ENCODE peak calls at places on chromosomes 12 and 14, in ten cellular contexts. M, O, F, X, J, G, D, P, R and T are unnamed samples.

GRCh38 chr14:21652209-21652808 is 1.3 kb upstream of the OR4E2 start:
- DNase-seq in M (no peak), O (no peak), F (no peak), X (no peak), J (no peak), G (no peak), D (no peak), P (no peak), R (no peak), T (no peak)

GRCh38 chr14:91371990-91372375 is 45.6 kb downstream of the CCDC88C start:
- DNase-seq in M (no peak), O (no peak), F (no peak), X (no peak), J (no peak), G (no peak), D (no peak), P (no peak), R (no peak), T (no peak)

GRCh38 chr12:67469666-67470065 is 178.9 kb upstream of the DYRK2 start:
- DNase-seq in M (no peak), O (no peak), F (no peak), X (no peak), J (no peak), G (no peak), D (no peak), P (no peak), R (no peak), T (no peak)

GRCh38 chr12:12379831-12380730 is 23.2 kb downstream of the BORCS5 start:
- DNase-seq in M (peak; percentile 91), O (no peak), F (no peak), X (peak; percentile 26), J (no peak), G (no peak), D (no peak), P (no peak), R (peak; percentile 54), T (peak; percentile 61)

GRCh38 chr12:55188974-55189556 is 31.8 kb upstream of the OR10A7 start:
- DNase-seq in M (peak; percentile 26), O (peak; percentile 30), F (peak; percentile 60), X (peak; percentile 26), J (peak; percentile 74), G (peak; percentile 35), D (no peak), P (peak; percentile 32), R (peak; percentile 27), T (peak; percentile 81)

GRCh38 chr12:124867389-124867930 is 3.8 kb upstream of the SCARB1 start:
- DNase-seq in M (no peak), O (peak; percentile 8), F (no peak), X (no peak), J (no peak), G (no peak), D (no peak), P (no peak), R (no peak), T (no peak)

GRCh38 chr12:87117516-87117915 is 861.3 kb upstream of the MGAT4C start:
- DNase-seq in M (no peak), O (no peak), F (no peak), X (no peak), J (no peak), G (no peak), D (no peak), P (no peak), R (no peak), T (no peak)

GRCh38 chr14:23085458-23085857 is 9.5 kb downstream of the ACIN1 start:
- DNase-seq in M (no peak), O (no peak), F (no peak), X (no peak), J (no peak), G (no peak), D (no peak), P (no peak), R (no peak), T (no peak)

GRCh38 chr12:3359478-3359877 is 131.5 kb upstream of the PRMT8 start:
- DNase-seq in M (no peak), O (no peak), F (no peak), X (no peak), J (no peak), G (no peak), D (no peak), P (no peak), R (no peak), T (no peak)

GRCh38 chr14:105292810-105293711 is 7.7 kb downstream of the BRF1 start:
- DNase-seq in M (no peak), O (no peak), F (peak; percentile 90), X (no peak), J (no peak), G (no peak), D (no peak), P (peak; percentile 64), R (no peak), T (no peak)

GRCh38 chr12:23099104-23099503 is 474.1 kb downstream of the ETNK1 start:
- DNase-seq in M (no peak), O (no peak), F (no peak), X (no peak), J (no peak), G (no peak), D (no peak), P (no peak), R (no peak), T (no peak)

GRCh38 chr12:27193854-27194544 is 50.1 kb upstream of the STK38L start:
- DNase-seq in M (no peak), O (no peak), F (no peak), X (no peak), J (no peak), G (no peak), D (no peak), P (no peak), R (no peak), T (no peak)

GRCh38 chr14:57637901-57638300 is 144.2 kb upstream of the CCDC198 start:
- DNase-seq in M (no peak), O (no peak), F (no peak), X (no peak), J (no peak), G (no peak), D (no peak), P (no peak), R (no peak), T (no peak)